ENCODE peak calls at places on chromosomes 12 and 14, in five cellular contexts. L is IMR-90, Y is HCT116, J is fibroblast of pulmonary artery, C is Peyer's patch. U is an unnamed sample.

GRCh38 chr12:47067176-47067575 is 12.2 kb upstream of the PCED1B start:
- DNase-seq in L (no peak), J (no peak), Y (no peak), C (no peak), U (no peak)

GRCh38 chr12:55019784-55020183 is at the start of gene NEUROD4:
- DNase-seq in J (peak), L (peak), C (no peak), Y (peak), U (peak)

GRCh38 chr14:30656190-30656632 is 34.1 kb downstream of the SCFD1 start:
- DNase-seq in J (peak), C (no peak), Y (peak), L (peak), U (peak)

GRCh38 chr12:127964717-127965116 is 302.3 kb upstream of the TMEM132C start:
- DNase-seq in J (peak), L (no peak), C (no peak), Y (no peak), U (no peak)

GRCh38 chr12:95470300-95470699 is 3.7 kb upstream of the METAP2 start:
- DNase-seq in L (no peak), C (no peak), Y (peak), J (no peak), U (no peak)

GRCh38 chr12:3313655-3314305 is 177.2 kb upstream of the PRMT8 start:
- DNase-seq in C (no peak), Y (no peak), L (peak), J (peak), U (peak)

GRCh38 chr12:6224550-6224949 is 24.4 kb downstream of the CD9 start:
- DNase-seq in Y (no peak), C (peak), L (no peak), J (no peak), U (peak)

GRCh38 chr12:11513288-11513687 is 117.9 kb upstream of the PRB2 start:
- DNase-seq in Y (peak), L (no peak), J (peak), C (no peak), U (peak)

GRCh38 chr14:67975429-67975828 is 155.8 kb downstream of the RAD51B start:
- DNase-seq in J (no peak), L (no peak), Y (no peak), C (no peak), U (no peak)

GRCh38 chr14:99383457-99384428 is 96.9 kb downstream of the SETD3 start:
- DNase-seq in J (no peak), L (no peak), C (no peak), Y (no peak), U (no peak)

GRCh38 chr12:105278043-105278697 is 42.2 kb upstream of the APPL2 start:
- DNase-seq in J (peak), Y (no peak), L (peak), C (peak), U (peak)

GRCh38 chr12:10722905-10723866 is at the start of gene YBX3:
- DNase-seq in C (peak), J (peak), Y (peak), L (peak), U (peak)

GRCh38 chr12:116247377-116247776 is 30.1 kb downstream of the MED13L start:
- DNase-seq in Y (no peak), J (peak), C (no peak), L (peak), U (peak)

GRCh38 chr14:35366048-35366428 is 38.5 kb downstream of the NFKBIA start:
- DNase-seq in C (no peak), L (peak), Y (no peak), J (peak), U (peak)

GRCh38 chr14:28780843-28781503 is 14.4 kb downstream of the FOXG1 start:
- DNase-seq in C (no peak), L (no peak), J (no peak), Y (no peak), U (no peak)

GRCh38 chr12:54956818-54957641 is 27.5 kb downstream of the TESPA1 start:
- DNase-seq in Y (no peak), L (no peak), J (no peak), C (no peak), U (no peak)

GRCh38 chr14:69711471-69712216 is 55.3 kb upstream of the SRSF5 start:
- DNase-seq in Y (no peak), L (no peak), J (no peak), C (no peak), U (no peak)

GRCh38 chr12:67692966-67693365 is 44.4 kb downstream of the DYRK2 start:
- DNase-seq in L (no peak), C (no peak), J (no peak), Y (no peak), U (no peak)

GRCh38 chr14:50018236-50019210 is 97.8 kb downstream of the VCPKMT start:
- DNase-seq in L (peak), J (no peak), C (no peak), Y (no peak), U (peak)

GRCh38 chr12:94725375-94726168 is 75.2 kb upstream of the TMCC3 start:
- DNase-seq in J (peak), L (peak), Y (peak), C (no peak), U (peak)

GRCh38 chr14:49946320-49947141 is 53.6 kb downstream of the ARF6 start:
- DNase-seq in C (no peak), Y (no peak), J (peak), L (peak), U (peak)

GRCh38 chr14:56268039-56268438 is 149.8 kb downstream of the PELI2 start:
- DNase-seq in L (peak), C (no peak), J (no peak), Y (no peak), U (no peak)

GRCh38 chr14:97873291-97873690 is 1076.1 kb downstream of the VRK1 start:
- DNase-seq in L (no peak), C (no peak), Y (no peak), J (no peak), U (no peak)

GRCh38 chr14:58789106-58789505 is 151.3 kb downstream of the DACT1 start:
- DNase-seq in L (no peak), C (no peak), Y (no peak), J (no peak), U (no peak)

GRCh38 chr14:73753043-73753886 is 39.1 kb upstream of the PNMA1 start:
- DNase-seq in J (peak), C (peak), Y (no peak), L (no peak), U (no peak)

GRCh38 chr14:66827182-66827581 is 319.2 kb downstream of the GPHN start:
- DNase-seq in J (no peak), C (no peak), L (no peak), Y (no peak), U (no peak)

GRCh38 chr14:58272589-58273372 is 25.6 kb upstream of the ARID4A start:
- DNase-seq in L (peak), C (no peak), Y (no peak), J (peak), U (peak)

GRCh38 chr12:79517363-79517762 is 173.4 kb downstream of the PAWR start:
- DNase-seq in L (no peak), Y (no peak), J (no peak), C (no peak), U (no peak)

GRCh38 chr12:2641761-2642160 is 153.0 kb upstream of the FKBP4 start:
- DNase-seq in Y (no peak), C (no peak), L (no peak), J (no peak), U (no peak)

GRCh38 chr12:48037267-48037915 is 33.1 kb upstream of the COL2A1 start:
- DNase-seq in L (peak), C (no peak), J (peak), Y (no peak), U (no peak)

GRCh38 chr14:101966742-101967141 is 2.4 kb downstream of the DYNC1H1 start:
- DNase-seq in L (no peak), Y (no peak), J (no peak), C (no peak), U (no peak)

GRCh38 chr14:101969480-101969879 is 5.1 kb downstream of the DYNC1H1 start:
- DNase-seq in C (no peak), J (no peak), L (no peak), Y (no peak), U (no peak)

GRCh38 chr14:101970830-101971400 is 6.5 kb downstream of the DYNC1H1 start:
- DNase-seq in C (no peak), L (no peak), Y (no peak), J (no peak), U (no peak)

GRCh38 chr14:101965796-101966718 is 1.7 kb downstream of the DYNC1H1 start:
- DNase-seq in Y (no peak), J (no peak), L (no peak), C (no peak), U (peak)

GRCh38 chr14:101968186-101968585 is 3.8 kb downstream of the DYNC1H1 start:
- DNase-seq in C (no peak), Y (no peak), L (no peak), J (no peak), U (no peak)
- H3K4me3 ChIP-seq in C (no peak), Y (no peak), L (no peak), J (no peak), U (no peak)

DNA sequence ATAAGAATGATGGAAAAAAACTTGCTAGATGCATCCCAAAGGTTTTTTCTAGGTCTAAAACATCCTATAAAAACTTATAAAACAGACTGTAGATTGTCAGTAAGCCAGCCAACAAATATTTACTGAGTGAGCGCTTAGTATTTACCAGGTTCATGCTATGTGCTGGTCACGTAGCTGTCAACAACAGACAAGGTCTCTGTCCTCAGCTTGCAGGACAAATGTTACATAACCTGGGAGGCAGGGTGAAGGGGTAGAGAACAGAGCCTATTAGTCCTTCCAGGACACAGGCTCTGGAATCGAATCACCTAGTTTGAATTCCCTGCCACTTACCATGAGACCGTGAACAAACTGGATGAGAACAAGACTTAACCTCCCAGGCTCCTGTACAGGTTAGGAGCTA is 6.4 kb downstream of the NFYB start:
- DNase-seq in C (no peak), L (no peak), J (no peak), Y (no peak), U (no peak)
- TF ChIP-seq CTCF in C (no peak), L (no peak), J (no peak), Y (no peak), U (no peak)

GRCh38 chr12:123952037-123952436 is 20.6 kb downstream of the CCDC92 start:
- DNase-seq in L (peak), Y (no peak), C (no peak), J (peak), U (no peak)

GRCh38 chr12:123948401-123949117 is 24.1 kb downstream of the CCDC92 start:
- DNase-seq in Y (no peak), C (no peak), L (no peak), J (no peak), U (no peak)

GRCh38 chr12:123951467-123951866 is 21.2 kb downstream of the CCDC92 start:
- DNase-seq in J (no peak), Y (no peak), L (no peak), C (no peak), U (no peak)

GRCh38 chr12:123950476-123951169 is 22.0 kb downstream of the CCDC92 start:
- DNase-seq in L (no peak), Y (no peak), C (no peak), J (peak), U (no peak)

DNA sequence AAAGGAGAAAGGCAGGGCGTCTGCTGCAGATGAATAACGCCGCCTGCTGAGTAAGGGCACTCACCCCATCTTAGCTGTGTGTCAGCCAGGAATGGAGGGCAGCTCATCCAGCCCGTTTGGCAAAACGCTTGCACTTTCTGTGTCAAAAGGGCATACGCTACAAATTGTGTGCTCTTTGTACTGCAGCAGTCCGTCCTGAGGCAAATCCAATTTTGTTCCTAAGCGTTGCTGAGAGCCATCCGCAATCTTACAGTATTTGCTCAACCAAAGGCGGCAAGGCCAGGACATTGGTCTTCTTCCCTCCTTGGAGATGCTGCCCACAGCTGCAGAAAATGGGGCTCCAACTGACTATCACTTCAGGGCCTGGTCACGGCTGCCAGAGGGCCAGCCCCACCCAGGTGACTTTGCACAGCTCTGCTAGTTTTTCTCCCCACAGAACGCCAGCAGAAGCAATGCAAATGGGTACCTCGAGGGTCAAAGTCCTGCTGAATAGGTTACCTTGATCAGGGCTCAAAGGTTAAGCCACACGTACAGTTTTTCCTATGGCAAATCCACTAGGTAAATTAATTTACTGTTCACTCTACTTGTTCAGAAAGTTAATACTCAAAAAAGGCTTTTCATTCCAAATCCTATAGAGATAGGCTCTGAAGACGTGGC is 23.4 kb downstream of the CCDC92 start:
- DNase-seq in L (no peak), J (no peak), Y (no peak), C (peak), U (no peak)
- H3K4me3 ChIP-seq in L (no peak), J (no peak), Y (no peak), C (no peak), U (no peak)

DNA sequence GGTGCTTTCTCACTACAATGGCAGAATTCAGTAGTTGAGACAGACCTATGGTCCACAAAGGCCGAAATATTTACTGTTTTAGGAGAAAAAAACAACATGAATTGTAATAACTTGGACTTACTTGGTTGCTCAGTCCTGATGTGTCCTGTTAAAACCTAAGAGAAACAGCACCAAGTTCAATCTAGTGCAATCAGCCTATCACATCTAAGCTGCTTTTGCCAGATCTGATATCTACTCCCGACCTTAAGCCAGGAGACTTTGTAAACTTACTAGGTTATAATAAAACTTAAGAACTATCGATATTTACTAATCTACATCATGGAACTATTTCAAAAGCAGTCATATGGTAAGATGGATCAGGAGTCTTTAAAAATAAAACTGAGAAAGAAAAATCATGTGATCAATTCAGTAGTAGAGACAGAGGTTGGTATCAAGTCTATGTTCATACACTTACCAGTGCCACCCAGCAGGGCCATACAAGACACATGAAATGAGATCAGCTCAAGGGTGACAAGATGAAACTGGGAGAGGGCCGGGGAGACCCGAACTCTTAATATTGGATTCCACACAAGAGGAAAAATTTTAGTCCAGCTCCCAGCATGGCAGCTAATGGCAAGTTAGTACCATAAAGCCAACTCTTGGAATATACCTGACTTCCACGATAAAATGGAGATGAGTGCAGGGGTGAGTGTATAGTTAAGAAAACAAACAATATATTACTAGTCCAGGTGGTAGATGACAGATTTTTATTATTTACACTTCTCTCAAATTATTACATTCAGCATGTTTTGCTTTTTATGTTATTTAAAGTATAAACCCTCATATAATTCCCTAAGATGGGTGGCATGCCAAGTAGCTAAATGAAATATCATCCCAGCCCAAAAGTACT is 27.5 kb downstream of the NUDT4 start:
- DNase-seq in J (no peak), L (no peak), Y (no peak), C (no peak), U (no peak)
- TF ChIP-seq CTCF in J (no peak), L (no peak), Y (no peak), C (no peak), U (no peak)

GRCh38 chr12:70754330-70754741 is 117.1 kb upstream of the PTPRB start:
- DNase-seq in J (no peak), C (no peak), L (no peak), Y (no peak), U (no peak)
- H3K4me3 ChIP-seq in J (peak), C (peak), L (no peak), Y (peak), U (no peak)